ENCODE peak calls at places on chromosomes 4 and X, in nine cellular contexts. W is fibroblast of mammary gland; G is neural progenitor cell; N is kidney epithelial cell; O is left cardiac atrium; E is activated T-cell treated with anti-CD3 and anti-CD28 coated beads, Interleukin-2, amount 50 U/mL, for 72 hours; Y is GM04504; V is sigmoid colon; X is RPMI8226. Z is an unnamed sample.

GRCh38 chrX:1576201-1577101 is 15.0 kb upstream of the AKAP17A start:
- DNase-seq in W (no peak), G (no peak), N (no peak), O (no peak), E (no peak), Y (no peak), V (no peak), X (no peak), Z (peak)

GRCh38 chr4:5568931-5569330 is 139.4 kb downstream of the EVC2 start:
- DNase-seq in W (no peak), G (no peak), N (no peak), O (no peak), E (no peak), Y (no peak), V (no peak), X (no peak), Z (no peak)

GRCh38 chr4:122012735-122013134 is 60.9 kb upstream of the TRPC3 start:
- DNase-seq in W (peak), G (no peak), N (no peak), O (no peak), E (no peak), Y (peak), V (no peak), X (no peak), Z (no peak)

GRCh38 chr4:77163636-77164035 is 6.6 kb downstream of the CCNG2 start:
- DNase-seq in W (no peak), G (no peak), N (no peak), O (no peak), E (no peak), Y (no peak), V (no peak), X (no peak), Z (no peak)

GRCh38 chr4:106048250-106048931 is 153.1 kb downstream of the NPNT start:
- DNase-seq in W (no peak), G (peak), N (no peak), O (no peak), E (no peak), Y (no peak), V (no peak), X (no peak), Z (no peak)

GRCh38 chr4:105709081-105709450 is 482 bp downstream of the GSTCD start:
- DNase-seq in W (peak), G (peak), N (no peak), O (no peak), E (peak), Y (no peak), V (no peak), X (peak), Z (no peak)

GRCh38 chr4:170872794-170873193 is 783.0 kb upstream of the AADAT start:
- DNase-seq in W (no peak), G (no peak), N (peak), O (no peak), E (no peak), Y (no peak), V (no peak), X (no peak), Z (no peak)

GRCh38 chrX:42996861-42997260 is 218.9 kb upstream of the PPP1R2C start:
- DNase-seq in W (no peak), G (peak), N (no peak), O (no peak), E (no peak), Y (no peak), V (no peak), X (no peak), Z (no peak)

GRCh38 chr4:85905761-85906160 is 430.8 kb downstream of the ARHGAP24 start:
- DNase-seq in W (no peak), G (no peak), N (no peak), O (no peak), E (no peak), Y (no peak), V (no peak), X (peak), Z (no peak)

GRCh38 chr4:147833254-147833653 is 101.4 kb downstream of the ARHGAP10 start:
- DNase-seq in W (peak), G (no peak), N (peak), O (no peak), E (no peak), Y (no peak), V (no peak), X (no peak), Z (no peak)

GRCh38 chr4:146367347-146367746 is 153.0 kb downstream of the REELD1 start:
- DNase-seq in W (no peak), G (no peak), N (no peak), O (no peak), E (no peak), Y (no peak), V (no peak), X (no peak), Z (no peak)

GRCh38 chr4:2141762-2142520 is 82.8 kb downstream of the NAT8L start:
- DNase-seq in W (no peak), G (no peak), N (no peak), O (no peak), E (peak), Y (no peak), V (no peak), X (no peak), Z (no peak)

GRCh38 chr4:141999446-142000143 is 363.2 kb downstream of the IL15 start:
- DNase-seq in W (no peak), G (no peak), N (no peak), O (no peak), E (no peak), Y (no peak), V (no peak), X (no peak), Z (no peak)

GRCh38 chrX:129759576-129760061 is 20.1 kb upstream of the SASH3 start:
- DNase-seq in W (peak), G (peak), N (peak), O (peak), E (peak), Y (peak), V (no peak), X (peak), Z (peak)

GRCh38 chr4:168648929-168649328 is 152.1 kb downstream of the PALLD start:
- DNase-seq in W (peak), G (no peak), N (peak), O (no peak), E (no peak), Y (peak), V (no peak), X (no peak), Z (no peak)

GRCh38 chr4:82748176-82748575 is 50.4 kb downstream of the SCD5 start:
- DNase-seq in W (no peak), G (peak), N (no peak), O (no peak), E (no peak), Y (no peak), V (no peak), X (no peak), Z (no peak)

GRCh38 chrX:115093206-115093605 is 75.8 kb upstream of the IL13RA2 start:
- DNase-seq in W (no peak), G (no peak), N (no peak), O (no peak), E (no peak), Y (no peak), V (no peak), X (no peak), Z (no peak)

GRCh38 chrX:154321624-154322023 is 26.0 kb downstream of the TKTL1 start:
- DNase-seq in W (no peak), G (no peak), N (no peak), O (peak), E (no peak), Y (no peak), V (no peak), X (peak), Z (no peak)

GRCh38 chr4:82820689-82821088 is 22.1 kb upstream of the SCD5 start:
- DNase-seq in W (no peak), G (no peak), N (no peak), O (no peak), E (no peak), Y (no peak), V (no peak), X (no peak), Z (no peak)

GRCh38 chr4:174119051-174119450 is 164.4 kb downstream of the FBXO8 start:
- DNase-seq in W (peak), G (no peak), N (no peak), O (no peak), E (no peak), Y (peak), V (no peak), X (no peak), Z (no peak)

GRCh38 chr4:48109413-48110263 is 24.4 kb downstream of the TXK start:
- DNase-seq in W (peak), G (peak), N (peak), O (no peak), E (no peak), Y (no peak), V (no peak), X (peak), Z (no peak)

GRCh38 chrX:21985332-21985777 is 44.8 kb downstream of the SMS start:
- DNase-seq in W (peak), G (peak), N (no peak), O (peak), E (peak), Y (peak), V (peak), X (peak), Z (peak)

GRCh38 chr4:76251448-76252270 is at the start of gene FAM47E:
- DNase-seq in W (peak), G (peak), N (peak), O (peak), E (peak), Y (peak), V (peak), X (peak), Z (peak)

GRCh38 chrX:133544105-133544504 is 128.8 kb upstream of the GPC4 start:
- DNase-seq in W (peak), G (no peak), N (peak), O (no peak), E (no peak), Y (peak), V (no peak), X (no peak), Z (no peak)

GRCh38 chrX:40068048-40068447 is 29.7 kb downstream of the BCOR start:
- DNase-seq in W (peak), G (no peak), N (no peak), O (no peak), E (no peak), Y (no peak), V (no peak), X (no peak), Z (no peak)

GRCh38 chr4:118047043-118047442 is 12.8 kb downstream of the NDST3 start:
- DNase-seq in W (no peak), G (no peak), N (no peak), O (no peak), E (no peak), Y (no peak), V (no peak), X (no peak), Z (no peak)

GRCh38 chr4:1200425-1201035 is 28.1 kb upstream of the SPON2 start:
- DNase-seq in W (peak), G (no peak), N (peak), O (peak), E (no peak), Y (peak), V (peak), X (peak), Z (no peak)

GRCh38 chrX:136794080-136794479 is 13.3 kb upstream of the ARHGEF6 start:
- DNase-seq in W (no peak), G (no peak), N (no peak), O (no peak), E (no peak), Y (no peak), V (no peak), X (no peak), Z (no peak)

GRCh38 chr4:113776679-113777078 is 15.1 kb upstream of the CAMK2D start:
- DNase-seq in W (no peak), G (no peak), N (no peak), O (no peak), E (no peak), Y (no peak), V (no peak), X (no peak), Z (no peak)

GRCh38 chr4:149344436-149344835 is 471.2 kb downstream of the IQCM start:
- DNase-seq in W (peak), G (no peak), N (peak), O (no peak), E (no peak), Y (peak), V (no peak), X (no peak), Z (no peak)

GRCh38 chr4:30716671-30717207 is 3.4 kb upstream of the PCDH7 start:
- DNase-seq in W (peak), G (no peak), N (no peak), O (no peak), E (no peak), Y (no peak), V (no peak), X (peak), Z (no peak)